ENCODE peak calls at places on chromosomes 6 and 20, in six cellular contexts. X is posterior cingulate gyrus; I is natural killer cell; Z is right cardiac atrium; G is stimulated activated CD8-positive, alpha-beta memory T cell treated with anti-CD3 and anti-CD28 coated beads, Interleukin-12 subunit alpha, Interleukin-12 subunit beta, amount 100 ng/mL, for 1 hour; N is substantia nigra. S is an unnamed sample.

GRCh38 chr6:51554029-51554428 is 533.4 kb downstream of the PKHD1 start:
- DNase-seq in I (no peak), X (no peak), N (no peak), G (no peak), Z (no peak), S (no peak)

GRCh38 chr6:35181933-35182612 is 31.7 kb upstream of the SCUBE3 start:
- DNase-seq in G (no peak), Z (peak), I (no peak), N (no peak), X (no peak), S (peak)

GRCh38 chr6:170357812-170358211 is 51.3 kb downstream of the FAM120B start:
- DNase-seq in Z (no peak), G (no peak), I (no peak), N (no peak), X (no peak), S (no peak)

GRCh38 chr6:161418458-161418945 is 144.6 kb upstream of the AGPAT4 start:
- DNase-seq in G (peak), X (no peak), I (no peak), N (no peak), Z (no peak), S (peak)

GRCh38 chr6:1856381-1856780 is 246.7 kb downstream of the FOXC1 start:
- DNase-seq in I (no peak), G (no peak), Z (no peak), N (no peak), X (no peak), S (peak)

GRCh38 chr6:118706702-118707101 is 55.3 kb upstream of the CEP85L start:
- DNase-seq in Z (no peak), X (no peak), I (no peak), G (no peak), N (no peak), S (no peak)

GRCh38 chr6:3797231-3798200 is 46.0 kb upstream of the PXDC1 start:
- DNase-seq in G (no peak), X (no peak), N (no peak), I (no peak), Z (no peak), S (peak)

GRCh38 chr20:51678041-51678697 is 90.0 kb downstream of the ATP9A start:
- DNase-seq in X (peak), N (peak), G (no peak), Z (peak), I (no peak), S (no peak)

S was measured in H4.